ENCODE peak calls at places on chromosomes 6 and 20, in seven cellular contexts. W is ascending aorta, T is A549, L is WERI-Rb-1, P is fibroblast of mammary gland, Q is breast epithelium, U is GM23338. Y is an unnamed sample.

GRCh38 chr6:106560966-106561740 is 68.1 kb downstream of the RTN4IP1 start:
- DNase-seq in W (no peak), T (no peak), L (no peak), P (peak), Q (no peak), U (no peak), Y (no peak)

GRCh38 chr6:39341352-39341751 is 18.9 kb upstream of the KCNK16 start:
- DNase-seq in W (no peak), T (no peak), L (no peak), P (no peak), Q (no peak), U (no peak), Y (no peak)

GRCh38 chr20:11826334-11826733 is 91.4 kb upstream of the BTBD3 start:
- DNase-seq in W (no peak), T (no peak), L (no peak), P (no peak), Q (no peak), U (no peak), Y (no peak)

GRCh38 chr6:27422651-27423332 is 34.2 kb downstream of the ZNF391 start:
- DNase-seq in W (no peak), T (no peak), L (no peak), P (peak), Q (no peak), U (peak), Y (no peak)

GRCh38 chr6:90860822-90861601 is 274.1 kb upstream of the MAP3K7 start:
- DNase-seq in W (no peak), T (no peak), L (no peak), P (peak), Q (no peak), U (no peak), Y (no peak)

GRCh38 chr20:41390889-41391288 is 24.3 kb upstream of the EMILIN3 start:
- DNase-seq in W (no peak), T (no peak), L (no peak), P (no peak), Q (no peak), U (no peak), Y (no peak)

GRCh38 chr20:32072168-32072721 is 20.2 kb downstream of the HCK start:
- DNase-seq in W (no peak), T (no peak), L (no peak), P (no peak), Q (no peak), U (no peak), Y (no peak)

GRCh38 chr6:35082733-35083403 is 58.3 kb downstream of the TCP11 start:
- DNase-seq in W (peak), T (no peak), L (no peak), P (no peak), Q (peak), U (no peak), Y (no peak)

GRCh38 chr20:44137210-44137781 is 49.7 kb downstream of the JPH2 start:
- DNase-seq in W (peak), T (no peak), L (no peak), P (no peak), Q (peak), U (peak), Y (peak)

GRCh38 chr20:63026582-63027424 is 20.0 kb upstream of the BHLHE23 start:
- DNase-seq in W (no peak), T (no peak), L (no peak), P (no peak), Q (no peak), U (peak), Y (no peak)

GRCh38 chr6:132300323-132300949 is 100.8 kb downstream of the MOXD1 start:
- DNase-seq in W (no peak), T (peak), L (peak), P (peak), Q (no peak), U (peak), Y (peak)

GRCh38 chr6:722608-723007 is 29.7 kb upstream of the EXOC2 start:
- DNase-seq in W (no peak), T (no peak), L (no peak), P (peak), Q (no peak), U (no peak), Y (no peak)

GRCh38 chr6:166001359-166001758 is 166.3 kb downstream of the TBXT start:
- DNase-seq in W (no peak), T (no peak), L (no peak), P (no peak), Q (no peak), U (no peak), Y (no peak)

GRCh38 chr6:169020821-169021220 is 232.8 kb downstream of the THBS2 start:
- DNase-seq in W (no peak), T (no peak), L (no peak), P (no peak), Q (no peak), U (no peak), Y (no peak)

GRCh38 chr6:61887425-61887824 is 398.6 kb downstream of the KHDRBS2 start:
- DNase-seq in W (no peak), T (no peak), L (no peak), P (no peak), Q (no peak), U (peak), Y (no peak)

GRCh38 chr20:7772376-7772775 is 167.9 kb downstream of the HAO1 start:
- DNase-seq in W (no peak), T (no peak), L (no peak), P (peak), Q (no peak), U (no peak), Y (no peak)

GRCh38 chr6:26342106-26342999 is 22.6 kb upstream of the BTN3A2 start:
- DNase-seq in W (no peak), T (no peak), L (no peak), P (peak), Q (no peak), U (peak), Y (no peak)

GRCh38 chr6:138656278-138656803 is 117.2 kb upstream of the CCDC28A start:
- DNase-seq in W (no peak), T (no peak), L (no peak), P (no peak), Q (no peak), U (no peak), Y (no peak)

GRCh38 chr20:44990425-44990824 is 24.1 kb downstream of the STK4 start:
- DNase-seq in W (no peak), T (no peak), L (no peak), P (peak), Q (no peak), U (no peak), Y (no peak)

GRCh38 chr6:136719280-136720044 is 72.8 kb downstream of the MAP3K5 start:
- DNase-seq in W (no peak), T (no peak), L (no peak), P (no peak), Q (no peak), U (no peak), Y (no peak)

GRCh38 chr6:17281100-17281496 is at the start of gene RBM24:
- DNase-seq in W (peak), T (no peak), L (peak), P (peak), Q (no peak), U (peak), Y (peak)
- H3K4me3 ChIP-seq in W (peak), T (peak), L (peak), P (peak), Q (peak), U (peak), Y (peak)

DNA sequence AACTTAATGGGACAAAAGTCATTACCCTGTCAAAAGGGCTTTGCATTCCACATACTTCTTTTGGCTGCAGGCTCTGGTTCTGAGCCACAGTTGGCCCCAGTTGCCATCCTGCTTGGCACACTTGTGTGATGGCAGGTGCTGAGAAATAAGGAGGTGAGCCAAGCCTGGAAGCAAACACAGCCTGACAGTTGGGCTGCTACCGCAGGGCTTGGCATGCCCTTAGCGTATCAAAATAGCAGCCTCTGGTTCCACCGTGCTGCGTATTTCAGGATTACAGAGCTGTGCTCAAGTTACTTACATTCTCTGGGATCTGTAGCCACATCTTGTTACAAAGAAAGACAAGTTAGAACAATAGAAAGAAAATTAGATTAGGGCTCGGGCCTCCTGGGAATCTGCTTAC is 11.1 kb downstream of the MTHFD1L start:
- DNase-seq in W (peak), T (no peak), L (no peak), P (peak), Q (peak), U (peak), Y (peak)
- TF ChIP-seq CTCF in W (peak), T (no peak), L (no peak), P (no peak), Q (no peak), U (no peak), Y (no peak)

GRCh38 chr20:37344506-37345338 is 1.2 kb upstream of the SRC start:
- DNase-seq in W (peak), T (peak), L (peak), P (no peak), Q (no peak), U (no peak), Y (no peak)
- H3K4me3 ChIP-seq in W (no peak), T (peak), L (no peak), P (no peak), Q (peak), U (peak), Y (no peak)

GRCh38 chr6:4253604-4254211 is 118.3 kb upstream of the ECI2 start:
- DNase-seq in W (no peak), T (peak), L (no peak), P (peak), Q (no peak), U (no peak), Y (peak)
- TF ChIP-seq CTCF in W (peak), T (no peak), L (no peak), P (peak), Q (no peak), U (no peak), Y (peak)

GRCh38 chr6:159170999-159171712 is 2.0 kb downstream of the FNDC1 start:
- DNase-seq in W (peak), T (no peak), L (no peak), P (peak), Q (no peak), U (no peak), Y (peak)

GRCh38 chr6:159170333-159170672 is 1.1 kb downstream of the FNDC1 start:
- DNase-seq in W (no peak), T (no peak), L (no peak), P (no peak), Q (no peak), U (no peak), Y (no peak)

GRCh38 chr6:159169193-159169555 is at the start of gene FNDC1:
- DNase-seq in W (peak), T (peak), L (peak), P (no peak), Q (no peak), U (peak), Y (peak)

GRCh38 chr6:159169557-159170332 is 545 bp downstream of the FNDC1 start:
- DNase-seq in W (peak), T (peak), L (peak), P (peak), Q (no peak), U (peak), Y (peak)

GRCh38 chr6:159168536-159169192 is 536 bp upstream of the FNDC1 start:
- DNase-seq in W (peak), T (peak), L (peak), P (peak), Q (no peak), U (peak), Y (peak)
- H3K4me3 ChIP-seq in W (peak), T (peak), L (peak), P (peak), Q (peak), U (peak), Y (peak)

DNA sequence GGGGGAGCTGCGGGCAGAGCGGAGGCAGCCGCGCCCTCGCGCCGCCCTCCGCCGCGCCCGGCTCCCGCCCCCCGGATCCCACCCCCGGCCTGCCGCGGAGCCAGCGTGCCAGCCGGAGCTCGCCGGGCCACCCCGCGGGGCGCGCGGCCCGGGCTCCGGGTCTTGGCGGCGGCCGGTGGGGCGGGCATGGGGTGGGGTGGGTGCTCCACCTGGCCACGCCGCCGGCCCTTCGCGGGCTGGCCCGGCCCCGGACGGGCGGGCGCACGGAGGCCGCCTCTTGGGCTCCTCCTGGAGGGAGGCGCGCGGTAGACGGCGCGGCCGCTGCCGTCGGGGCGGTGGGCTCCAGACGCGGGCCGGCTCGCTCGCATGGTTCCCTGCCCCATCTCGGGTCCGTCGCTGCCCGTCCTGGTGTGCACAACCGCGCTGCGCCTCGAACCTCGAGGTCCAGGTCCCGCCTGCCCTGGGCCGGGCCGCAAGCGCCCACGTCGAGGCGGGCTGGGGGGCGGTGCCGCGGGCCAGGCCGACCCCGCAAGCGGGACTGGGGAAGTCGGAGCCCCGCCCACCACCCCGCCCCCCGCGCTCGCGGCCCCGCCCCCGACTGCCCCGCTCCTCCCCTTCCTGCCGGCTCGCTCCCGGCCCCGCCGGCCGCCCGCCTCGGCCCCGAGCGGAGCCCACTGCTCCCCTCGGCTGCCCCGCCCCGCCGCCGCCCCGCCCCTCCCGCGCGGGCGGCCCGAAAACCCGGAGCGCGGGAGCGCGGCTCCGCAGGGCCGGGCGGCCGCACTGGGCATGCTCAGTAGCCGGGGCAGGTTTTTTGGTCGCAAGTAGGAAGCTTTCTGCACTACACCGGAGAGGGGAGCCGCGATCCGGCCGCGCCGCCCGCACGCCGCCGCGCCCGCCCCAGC is at the start of gene CDYL:
- DNase-seq in W (peak), T (peak), L (peak), P (peak), Q (peak), U (peak), Y (peak)
- TF ChIP-seq CTCF in W (peak), T (peak), L (peak), P (no peak), Q (no peak), U (peak), Y (no peak)

DNA sequence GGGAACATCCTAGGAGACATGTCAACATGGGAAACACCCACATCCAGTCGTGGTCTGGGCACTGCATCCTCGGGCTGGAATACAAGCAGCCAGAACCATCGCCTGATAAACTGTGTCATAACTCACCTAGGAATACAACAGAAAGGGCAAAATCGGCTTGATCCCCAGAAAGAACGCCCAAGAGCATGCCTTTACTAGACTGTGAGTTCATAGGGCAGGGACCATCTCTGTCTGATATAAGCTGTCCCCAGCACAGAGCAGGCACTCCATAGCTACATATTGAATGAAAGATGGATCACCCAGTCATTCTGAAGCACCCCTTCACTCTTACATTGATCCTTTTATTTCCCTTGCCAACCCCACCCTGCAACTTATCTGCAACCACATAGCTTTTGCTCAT is 23.8 kb downstream of the RIPOR2 start:
- DNase-seq in W (no peak), T (no peak), L (no peak), P (no peak), Q (no peak), U (no peak), Y (no peak)
- H3K4me3 ChIP-seq in W (peak), T (no peak), L (no peak), P (no peak), Q (peak), U (peak), Y (no peak)

Y was measured in thyroid gland.